ENCODE peak calls at places on chromosomes 1 and 21, in ten cellular contexts. One of them, this sample, is unnamed.

GRCh38 chr1:65812065-65812464 is 19.4 kb downstream of the PDE4B start:
- DNase-seq in fibroblast of the conjunctiva: peak; percentile 82
- DNase-seq in keratinocyte: no peak
- DNase-seq in stimulated activated CD4-positive, alpha-beta T cell treated with anti-CD3 and anti-CD28 coated beads, Interleukin-2, amount 100 ng/mL, for 48 hours: peak; percentile 33
- DNase-seq in activated effector memory CD4-positive, alpha-beta T cell treated with anti-CD3 and anti-CD28 coated beads, Interleukin-2, amount 50 U/mL, for 16 hours: peak; percentile 75
- DNase-seq in H7: no peak
- DNase-seq in foreskin fibroblast: peak; percentile 94
- DNase-seq in ACHN: peak; percentile 55
- DNase-seq in stimulated activated CD8-positive, alpha-beta memory T cell treated with anti-CD3 and anti-CD28 coated beads, Interleukin-12 subunit alpha, Interleukin-12 subunit beta, amount 100 ng/mL, for 1 hour: no peak
- DNase-seq in effector memory CD8-positive, alpha-beta T cell: no peak
- DNase-seq in this sample: peak; percentile 50

GRCh38 chr1:117008675-117009074 is 7.1 kb downstream of the CD101 start:
- DNase-seq in stimulated activated CD8-positive, alpha-beta memory T cell treated with anti-CD3 and anti-CD28 coated beads, Interleukin-12 subunit alpha, Interleukin-12 subunit beta, amount 100 ng/mL, for 1 hour: no peak
- DNase-seq in foreskin fibroblast: no peak
- DNase-seq in keratinocyte: no peak
- DNase-seq in effector memory CD8-positive, alpha-beta T cell: no peak
- DNase-seq in H7: no peak
- DNase-seq in stimulated activated CD4-positive, alpha-beta T cell treated with anti-CD3 and anti-CD28 coated beads, Interleukin-2, amount 100 ng/mL, for 48 hours: no peak
- DNase-seq in fibroblast of the conjunctiva: no peak
- DNase-seq in ACHN: no peak
- DNase-seq in activated effector memory CD4-positive, alpha-beta T cell treated with anti-CD3 and anti-CD28 coated beads, Interleukin-2, amount 50 U/mL, for 16 hours: no peak
- DNase-seq in this sample: no peak

GRCh38 chr1:109919271-109919670 is 8.6 kb downstream of the CSF1 start:
- DNase-seq in keratinocyte: no peak
- DNase-seq in activated effector memory CD4-positive, alpha-beta T cell treated with anti-CD3 and anti-CD28 coated beads, Interleukin-2, amount 50 U/mL, for 16 hours: peak; percentile 24
- DNase-seq in effector memory CD8-positive, alpha-beta T cell: no peak
- DNase-seq in ACHN: no peak
- DNase-seq in foreskin fibroblast: no peak
- DNase-seq in stimulated activated CD8-positive, alpha-beta memory T cell treated with anti-CD3 and anti-CD28 coated beads, Interleukin-12 subunit alpha, Interleukin-12 subunit beta, amount 100 ng/mL, for 1 hour: no peak
- DNase-seq in stimulated activated CD4-positive, alpha-beta T cell treated with anti-CD3 and anti-CD28 coated beads, Interleukin-2, amount 100 ng/mL, for 48 hours: no peak
- DNase-seq in H7: no peak
- DNase-seq in fibroblast of the conjunctiva: no peak
- DNase-seq in this sample: no peak

GRCh38 chr21:33682992-33683627 is 40.8 kb downstream of the ITSN1 start:
- DNase-seq in stimulated activated CD4-positive, alpha-beta T cell treated with anti-CD3 and anti-CD28 coated beads, Interleukin-2, amount 100 ng/mL, for 48 hours: no peak
- DNase-seq in stimulated activated CD8-positive, alpha-beta memory T cell treated with anti-CD3 and anti-CD28 coated beads, Interleukin-12 subunit alpha, Interleukin-12 subunit beta, amount 100 ng/mL, for 1 hour: no peak
- DNase-seq in foreskin fibroblast: peak; percentile 82
- DNase-seq in keratinocyte: peak; percentile 96
- DNase-seq in H7: no peak
- DNase-seq in activated effector memory CD4-positive, alpha-beta T cell treated with anti-CD3 and anti-CD28 coated beads, Interleukin-2, amount 50 U/mL, for 16 hours: no peak
- DNase-seq in fibroblast of the conjunctiva: peak; percentile 60
- DNase-seq in effector memory CD8-positive, alpha-beta T cell: no peak
- DNase-seq in ACHN: peak; percentile 83
- DNase-seq in this sample: no peak

GRCh38 chr21:34122047-34122446 is 48.7 kb downstream of the MRPS6 start:
- DNase-seq in foreskin fibroblast: no peak
- DNase-seq in ACHN: no peak
- DNase-seq in activated effector memory CD4-positive, alpha-beta T cell treated with anti-CD3 and anti-CD28 coated beads, Interleukin-2, amount 50 U/mL, for 16 hours: no peak
- DNase-seq in keratinocyte: no peak
- DNase-seq in effector memory CD8-positive, alpha-beta T cell: no peak
- DNase-seq in fibroblast of the conjunctiva: no peak
- DNase-seq in stimulated activated CD8-positive, alpha-beta memory T cell treated with anti-CD3 and anti-CD28 coated beads, Interleukin-12 subunit alpha, Interleukin-12 subunit beta, amount 100 ng/mL, for 1 hour: no peak
- DNase-seq in stimulated activated CD4-positive, alpha-beta T cell treated with anti-CD3 and anti-CD28 coated beads, Interleukin-2, amount 100 ng/mL, for 48 hours: no peak
- DNase-seq in H7: no peak
- DNase-seq in this sample: no peak

GRCh38 chr1:46757256-46757955 is 38.5 kb upstream of the EFCAB14 start:
- DNase-seq in stimulated activated CD4-positive, alpha-beta T cell treated with anti-CD3 and anti-CD28 coated beads, Interleukin-2, amount 100 ng/mL, for 48 hours: no peak
- DNase-seq in activated effector memory CD4-positive, alpha-beta T cell treated with anti-CD3 and anti-CD28 coated beads, Interleukin-2, amount 50 U/mL, for 16 hours: no peak
- DNase-seq in H7: no peak
- DNase-seq in keratinocyte: no peak
- DNase-seq in foreskin fibroblast: no peak
- DNase-seq in fibroblast of the conjunctiva: no peak
- DNase-seq in stimulated activated CD8-positive, alpha-beta memory T cell treated with anti-CD3 and anti-CD28 coated beads, Interleukin-12 subunit alpha, Interleukin-12 subunit beta, amount 100 ng/mL, for 1 hour: no peak
- DNase-seq in ACHN: no peak
- DNase-seq in effector memory CD8-positive, alpha-beta T cell: no peak
- DNase-seq in this sample: peak; percentile 81

GRCh38 chr1:44641126-44642102 is 32.9 kb downstream of the TMEM53 start:
- DNase-seq in keratinocyte: no peak
- DNase-seq in activated effector memory CD4-positive, alpha-beta T cell treated with anti-CD3 and anti-CD28 coated beads, Interleukin-2, amount 50 U/mL, for 16 hours: no peak
- DNase-seq in ACHN: no peak
- DNase-seq in fibroblast of the conjunctiva: no peak
- DNase-seq in H7: no peak
- DNase-seq in stimulated activated CD8-positive, alpha-beta memory T cell treated with anti-CD3 and anti-CD28 coated beads, Interleukin-12 subunit alpha, Interleukin-12 subunit beta, amount 100 ng/mL, for 1 hour: no peak
- DNase-seq in stimulated activated CD4-positive, alpha-beta T cell treated with anti-CD3 and anti-CD28 coated beads, Interleukin-2, amount 100 ng/mL, for 48 hours: no peak
- DNase-seq in effector memory CD8-positive, alpha-beta T cell: no peak
- DNase-seq in foreskin fibroblast: no peak
- DNase-seq in this sample: no peak

GRCh38 chr1:221166162-221166500 is 286.9 kb downstream of the HLX start:
- DNase-seq in ACHN: peak; percentile 68
- DNase-seq in activated effector memory CD4-positive, alpha-beta T cell treated with anti-CD3 and anti-CD28 coated beads, Interleukin-2, amount 50 U/mL, for 16 hours: no peak
- DNase-seq in H7: no peak
- DNase-seq in effector memory CD8-positive, alpha-beta T cell: no peak
- DNase-seq in stimulated activated CD8-positive, alpha-beta memory T cell treated with anti-CD3 and anti-CD28 coated beads, Interleukin-12 subunit alpha, Interleukin-12 subunit beta, amount 100 ng/mL, for 1 hour: no peak
- DNase-seq in stimulated activated CD4-positive, alpha-beta T cell treated with anti-CD3 and anti-CD28 coated beads, Interleukin-2, amount 100 ng/mL, for 48 hours: no peak
- DNase-seq in keratinocyte: no peak
- DNase-seq in fibroblast of the conjunctiva: no peak
- DNase-seq in foreskin fibroblast: no peak
- DNase-seq in this sample: no peak

GRCh38 chr1:179929955-179930798 is 24.4 kb upstream of the CEP350 start:
- DNase-seq in ACHN: no peak
- DNase-seq in stimulated activated CD4-positive, alpha-beta T cell treated with anti-CD3 and anti-CD28 coated beads, Interleukin-2, amount 100 ng/mL, for 48 hours: no peak
- DNase-seq in keratinocyte: no peak
- DNase-seq in stimulated activated CD8-positive, alpha-beta memory T cell treated with anti-CD3 and anti-CD28 coated beads, Interleukin-12 subunit alpha, Interleukin-12 subunit beta, amount 100 ng/mL, for 1 hour: no peak
- DNase-seq in H7: no peak
- DNase-seq in fibroblast of the conjunctiva: no peak
- DNase-seq in effector memory CD8-positive, alpha-beta T cell: no peak
- DNase-seq in foreskin fibroblast: no peak
- DNase-seq in activated effector memory CD4-positive, alpha-beta T cell treated with anti-CD3 and anti-CD28 coated beads, Interleukin-2, amount 50 U/mL, for 16 hours: no peak
- DNase-seq in this sample: no peak

GRCh38 chr1:93000291-93000690 is 39.0 kb upstream of the DIPK1A start:
- DNase-seq in ACHN: no peak
- DNase-seq in activated effector memory CD4-positive, alpha-beta T cell treated with anti-CD3 and anti-CD28 coated beads, Interleukin-2, amount 50 U/mL, for 16 hours: no peak
- DNase-seq in H7: peak; percentile 55
- DNase-seq in stimulated activated CD4-positive, alpha-beta T cell treated with anti-CD3 and anti-CD28 coated beads, Interleukin-2, amount 100 ng/mL, for 48 hours: no peak
- DNase-seq in effector memory CD8-positive, alpha-beta T cell: no peak
- DNase-seq in keratinocyte: no peak
- DNase-seq in foreskin fibroblast: no peak
- DNase-seq in stimulated activated CD8-positive, alpha-beta memory T cell treated with anti-CD3 and anti-CD28 coated beads, Interleukin-12 subunit alpha, Interleukin-12 subunit beta, amount 100 ng/mL, for 1 hour: no peak
- DNase-seq in fibroblast of the conjunctiva: no peak
- DNase-seq in this sample: peak; percentile 88

GRCh38 chr1:24558902-24559791 is 3.3 kb downstream of the NCMAP start:
- DNase-seq in fibroblast of the conjunctiva: peak; percentile 53
- DNase-seq in keratinocyte: no peak
- DNase-seq in H7: peak; percentile 89
- DNase-seq in effector memory CD8-positive, alpha-beta T cell: no peak
- DNase-seq in stimulated activated CD4-positive, alpha-beta T cell treated with anti-CD3 and anti-CD28 coated beads, Interleukin-2, amount 100 ng/mL, for 48 hours: no peak
- DNase-seq in stimulated activated CD8-positive, alpha-beta memory T cell treated with anti-CD3 and anti-CD28 coated beads, Interleukin-12 subunit alpha, Interleukin-12 subunit beta, amount 100 ng/mL, for 1 hour: no peak
- DNase-seq in foreskin fibroblast: peak; percentile 68
- DNase-seq in activated effector memory CD4-positive, alpha-beta T cell treated with anti-CD3 and anti-CD28 coated beads, Interleukin-2, amount 50 U/mL, for 16 hours: peak; percentile 58
- DNase-seq in ACHN: peak; percentile 52
- DNase-seq in this sample: peak; percentile 82

GRCh38 chr1:219174672-219175564 is 1.2 kb downstream of the LYPLAL1 start:
- DNase-seq in foreskin fibroblast: peak; percentile 62
- DNase-seq in effector memory CD8-positive, alpha-beta T cell: no peak
- DNase-seq in stimulated activated CD4-positive, alpha-beta T cell treated with anti-CD3 and anti-CD28 coated beads, Interleukin-2, amount 100 ng/mL, for 48 hours: no peak
- DNase-seq in ACHN: peak; percentile 48
- DNase-seq in fibroblast of the conjunctiva: peak; percentile 83
- DNase-seq in H7: peak; percentile 9
- DNase-seq in keratinocyte: no peak
- DNase-seq in stimulated activated CD8-positive, alpha-beta memory T cell treated with anti-CD3 and anti-CD28 coated beads, Interleukin-12 subunit alpha, Interleukin-12 subunit beta, amount 100 ng/mL, for 1 hour: no peak
- DNase-seq in activated effector memory CD4-positive, alpha-beta T cell treated with anti-CD3 and anti-CD28 coated beads, Interleukin-2, amount 50 U/mL, for 16 hours: no peak
- DNase-seq in this sample: peak; percentile 73

GRCh38 chr1:9835758-9836631 is 12.2 kb upstream of the CLSTN1 start:
- DNase-seq in effector memory CD8-positive, alpha-beta T cell: no peak
- DNase-seq in stimulated activated CD4-positive, alpha-beta T cell treated with anti-CD3 and anti-CD28 coated beads, Interleukin-2, amount 100 ng/mL, for 48 hours: no peak
- DNase-seq in ACHN: no peak
- DNase-seq in keratinocyte: no peak
- DNase-seq in fibroblast of the conjunctiva: no peak
- DNase-seq in foreskin fibroblast: no peak
- DNase-seq in stimulated activated CD8-positive, alpha-beta memory T cell treated with anti-CD3 and anti-CD28 coated beads, Interleukin-12 subunit alpha, Interleukin-12 subunit beta, amount 100 ng/mL, for 1 hour: no peak
- DNase-seq in H7: peak; percentile 90
- DNase-seq in activated effector memory CD4-positive, alpha-beta T cell treated with anti-CD3 and anti-CD28 coated beads, Interleukin-2, amount 50 U/mL, for 16 hours: no peak
- DNase-seq in this sample: peak; percentile 88

GRCh38 chr1:202964755-202965440 is 2.2 kb downstream of the CYB5R1 start:
- DNase-seq in stimulated activated CD8-positive, alpha-beta memory T cell treated with anti-CD3 and anti-CD28 coated beads, Interleukin-12 subunit alpha, Interleukin-12 subunit beta, amount 100 ng/mL, for 1 hour: no peak
- DNase-seq in ACHN: no peak
- DNase-seq in fibroblast of the conjunctiva: no peak
- DNase-seq in stimulated activated CD4-positive, alpha-beta T cell treated with anti-CD3 and anti-CD28 coated beads, Interleukin-2, amount 100 ng/mL, for 48 hours: no peak
- DNase-seq in foreskin fibroblast: no peak
- DNase-seq in activated effector memory CD4-positive, alpha-beta T cell treated with anti-CD3 and anti-CD28 coated beads, Interleukin-2, amount 50 U/mL, for 16 hours: no peak
- DNase-seq in H7: no peak
- DNase-seq in effector memory CD8-positive, alpha-beta T cell: no peak
- DNase-seq in keratinocyte: peak; percentile 52
- DNase-seq in this sample: peak; percentile 81

This sample was measured in endodermal cell.